ENCODE peak calls at places on chromosome 13, in four cellular contexts. G, F, O and H are unnamed samples.

GRCh38 chr13:98963917-98964316 is 13.9 kb downstream of the DOCK9 start:
- DNase-seq in G (no peak), F (peak; percentile 65), O (no peak), H (no peak)

GRCh38 chr13:87314822-87315221 is 356.3 kb upstream of the SLITRK5 start:
- DNase-seq in G (no peak), F (no peak), O (no peak), H (no peak)

GRCh38 chr13:98853791-98854191 is 101.3 kb upstream of the SLC15A1 start:
- DNase-seq in G (no peak), F (peak; percentile 78), O (peak; percentile 3), H (no peak)

GRCh38 chr13:48561461-48562224 is 28.8 kb upstream of the RCBTB2 start:
- DNase-seq in O (peak; percentile 77), G (no peak), F (no peak), H (peak; percentile 42)

GRCh38 chr13:94333131-94333820 is 146.2 kb downstream of the DCT start:
- DNase-seq in O (no peak), F (no peak), G (no peak), H (no peak)

GRCh38 chr13:31007392-31007791 is 74.9 kb downstream of the TEX26 start:
- DNase-seq in F (no peak), O (no peak), G (no peak), H (no peak)

GRCh38 chr13:22549126-22549525 is 631.7 kb upstream of the SGCG start:
- DNase-seq in F (no peak), O (no peak), G (no peak), H (no peak)

GRCh38 chr13:68697551-68697950 is 1410.1 kb upstream of the ATXN8OS start:
- DNase-seq in G (peak; percentile 73), F (no peak), O (peak; percentile 0), H (no peak)

GRCh38 chr13:41019027-41019487 is at the start of gene ELF1:
- DNase-seq in G (peak; percentile 77), O (peak; percentile 76), F (no peak), H (peak; percentile 70)

GRCh38 chr13:85383291-85383690 is 415.9 kb downstream of the SLITRK6 start:
- DNase-seq in F (no peak), G (no peak), O (no peak), H (no peak)

GRCh38 chr13:107912745-107913144 is 302.6 kb downstream of the LIG4 start:
- DNase-seq in O (no peak), F (no peak), G (no peak), H (no peak)

GRCh38 chr13:76014618-76015315 is 378.6 kb downstream of the LMO7 start:
- DNase-seq in F (no peak), G (peak; percentile 64), O (peak; percentile 25), H (no peak)

GRCh38 chr13:111158136-111158805 is 43.2 kb downstream of the ARHGEF7 start:
- DNase-seq in G (no peak), O (no peak), F (no peak), H (no peak)